ENCODE peak calls at places on chromosomes 5 and 9, in six cellular contexts. K, B, M, C, S and U are unnamed samples.

GRCh38 chr9:128771094-128771721 is 519 bp downstream of the ZER1 start:
- DNase-seq in K (peak), B (no peak), M (no peak), C (no peak), S (peak), U (no peak)

GRCh38 chr5:91950328-91950727 is 567.2 kb upstream of the ARRDC3 start:
- DNase-seq in K (no peak), B (no peak), M (no peak), C (no peak), S (no peak), U (no peak)

GRCh38 chr9:129138476-129139232 is 27.4 kb downstream of the PTPA start:
- DNase-seq in K (peak), B (no peak), M (no peak), C (no peak), S (no peak), U (peak)

GRCh38 chr5:143721960-143722359 is 90.0 kb upstream of the HMHB1 start:
- DNase-seq in K (no peak), B (no peak), M (no peak), C (no peak), S (no peak), U (no peak)

GRCh38 chr5:139915834-139916233 is 120.2 kb downstream of the PSD2 start:
- DNase-seq in K (no peak), B (no peak), M (no peak), C (no peak), S (no peak), U (no peak)

GRCh38 chr9:69254223-69254622 is 70.8 kb upstream of the ENTREP1 start:
- DNase-seq in K (no peak), B (no peak), M (no peak), C (no peak), S (no peak), U (peak)

GRCh38 chr5:127029513-127030258 is 672 bp downstream of the MARCHF3 start:
- DNase-seq in K (peak), B (no peak), M (peak), C (peak), S (peak), U (peak)

GRCh38 chr9:128276008-128276573 is at the start of gene SWI5:
- DNase-seq in K (peak), B (peak), M (peak), C (peak), S (peak), U (peak)

GRCh38 chr9:7374966-7375650 is 424.5 kb downstream of the DMAC1 start:
- DNase-seq in K (no peak), B (no peak), M (no peak), C (no peak), S (no peak), U (no peak)

GRCh38 chr9:16321461-16322119 is 548.9 kb downstream of the BNC2 start:
- DNase-seq in K (no peak), B (peak), M (peak), C (no peak), S (no peak), U (no peak)

GRCh38 chr9:98092633-98092971 is 26.4 kb downstream of the TRIM14 start:
- DNase-seq in K (no peak), B (no peak), M (no peak), C (no peak), S (peak), U (no peak)

GRCh38 chr5:171316258-171317121 is 7.4 kb downstream of the TLX3 start:
- DNase-seq in K (no peak), B (no peak), M (no peak), C (no peak), S (no peak), U (no peak)

GRCh38 chr9:21741151-21741550 is 61.3 kb upstream of the MTAP start:
- DNase-seq in K (no peak), B (no peak), M (no peak), C (no peak), S (no peak), U (no peak)

GRCh38 chr9:87886210-87887150 is 3.8 kb downstream of the SPATA31E1 start:
- DNase-seq in K (no peak), B (no peak), M (no peak), C (no peak), S (no peak), U (no peak)

GRCh38 chr9:105128908-105129307 is 115.5 kb upstream of the SLC44A1 start:
- DNase-seq in K (no peak), B (no peak), M (no peak), C (no peak), S (no peak), U (no peak)

GRCh38 chr5:148989567-148989966 is 73.3 kb downstream of the SH3TC2 start:
- DNase-seq in K (no peak), B (no peak), M (no peak), C (no peak), S (no peak), U (no peak)

GRCh38 chr5:153960269-153961215 is 78.2 kb downstream of the FAM114A2 start:
- DNase-seq in K (no peak), B (no peak), M (no peak), C (no peak), S (no peak), U (no peak)

GRCh38 chr5:174692982-174693422 is 31.4 kb upstream of the MSX2 start:
- DNase-seq in K (no peak), B (no peak), M (no peak), C (no peak), S (no peak), U (no peak)

GRCh38 chr9:130034570-130034969 is 8.4 kb downstream of the FNBP1 start:
- DNase-seq in K (no peak), B (no peak), M (no peak), C (no peak), S (no peak), U (no peak)

GRCh38 chr5:164578401-164578800 is 1073.0 kb downstream of the MAT2B start:
- DNase-seq in K (no peak), B (no peak), M (no peak), C (no peak), S (no peak), U (no peak)

GRCh38 chr9:136438909-136439549 is 616 bp downstream of the INPP5E start:
- DNase-seq in K (no peak), B (no peak), M (peak), C (no peak), S (peak), U (no peak)

GRCh38 chr5:154196955-154197652 is 6.6 kb downstream of the GALNT10 start:
- DNase-seq in K (no peak), B (no peak), M (peak), C (no peak), S (peak), U (no peak)

GRCh38 chr5:35129921-35130485 is 82.3 kb upstream of the AGXT2 start:
- DNase-seq in K (peak), B (no peak), M (no peak), C (no peak), S (no peak), U (peak)

GRCh38 chr5:140571105-140571504 is 6.5 kb downstream of the SLC35A4 start:
- DNase-seq in K (no peak), B (no peak), M (no peak), C (no peak), S (no peak), U (no peak)

GRCh38 chr9:136629879-136630661 is 32.6 kb upstream of the EGFL7 start:
- DNase-seq in K (no peak), B (no peak), M (no peak), C (no peak), S (peak), U (no peak)

GRCh38 chr5:39998518-39998917 is 573.7 kb upstream of the DAB2 start:
- DNase-seq in K (no peak), B (no peak), M (no peak), C (no peak), S (no peak), U (no peak)

GRCh38 chr5:96112123-96112670 is 150.5 kb upstream of the ELL2 start:
- DNase-seq in K (no peak), B (no peak), M (no peak), C (no peak), S (no peak), U (no peak)

GRCh38 chr9:89810434-89810833 is 205.6 kb downstream of the GADD45G start:
- DNase-seq in K (no peak), B (no peak), M (no peak), C (no peak), S (no peak), U (peak)

GRCh38 chr5:2465383-2465782 is 286.1 kb downstream of the IRX2 start:
- DNase-seq in K (no peak), B (no peak), M (no peak), C (no peak), S (no peak), U (no peak)

GRCh38 chr9:83062011-83062652 is 810 bp downstream of the RASEF start:
- DNase-seq in K (peak), B (no peak), M (peak), C (no peak), S (no peak), U (no peak)

GRCh38 chr5:142411103-142411502 is 86.3 kb upstream of the SPRY4 start:
- DNase-seq in K (no peak), B (no peak), M (no peak), C (no peak), S (no peak), U (no peak)

GRCh38 chr5:1767524-1768282 is 31.9 kb downstream of the MRPL36 start:
- DNase-seq in K (no peak), B (no peak), M (no peak), C (no peak), S (no peak), U (no peak)

GRCh38 chr9:6268830-6269397 is 53.3 kb downstream of the IL33 start:
- DNase-seq in K (no peak), B (no peak), M (no peak), C (no peak), S (no peak), U (no peak)

GRCh38 chr9:132160802-132161742 is 786 bp upstream of the NTNG2 start:
- DNase-seq in K (no peak), B (no peak), M (peak), C (no peak), S (peak), U (peak)

GRCh38 chr5:99926463-99926862 is 608.7 kb upstream of the FAM174A start:
- DNase-seq in K (no peak), B (no peak), M (no peak), C (no peak), S (no peak), U (no peak)

GRCh38 chr5:124057815-124058231 is 545.8 kb downstream of the CSNK1G3 start:
- DNase-seq in K (no peak), B (no peak), M (no peak), C (no peak), S (no peak), U (peak)

GRCh38 chr5:63247651-63248050 is 669.0 kb downstream of the LRRC70 start:
- DNase-seq in K (no peak), B (no peak), M (no peak), C (no peak), S (no peak), U (no peak)

GRCh38 chr5:140235776-140236558 is 61.0 kb downstream of the CYSTM1 start:
- DNase-seq in K (peak), B (no peak), M (no peak), C (no peak), S (peak), U (no peak)

GRCh38 chr5:137292461-137293025 is 206.6 kb downstream of the SPOCK1 start:
- DNase-seq in K (no peak), B (no peak), M (no peak), C (no peak), S (no peak), U (no peak)

DNA sequence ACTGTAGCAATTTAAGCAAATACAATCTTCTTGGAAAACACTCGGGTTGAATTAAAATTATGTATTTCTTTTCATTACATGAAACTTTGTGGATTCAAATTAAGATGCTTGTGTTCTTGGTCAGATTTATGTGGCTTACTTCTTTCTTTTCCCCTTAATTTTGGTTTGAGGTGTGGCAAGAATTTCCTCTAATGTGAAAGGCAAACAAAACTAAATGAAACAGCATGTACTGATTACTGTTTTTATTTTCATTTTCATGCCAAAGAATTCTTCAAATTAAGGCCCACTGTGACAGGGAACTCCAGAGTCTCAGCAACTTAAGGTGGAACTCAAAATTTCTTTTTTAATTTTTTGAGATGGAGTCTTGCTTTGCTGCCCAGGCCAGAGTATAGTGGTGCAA is at the start of gene OMD:
- DNase-seq in K (no peak), B (no peak), M (no peak), C (no peak), S (no peak), U (no peak)
- H3K4me3 ChIP-seq in K (peak), B (peak), M (no peak), C (peak), S (no peak), U (no peak)

GRCh38 chr5:74016373-74016772 is 390.4 kb downstream of the ARHGEF28 start:
- DNase-seq in K (no peak), B (no peak), M (peak), C (no peak), S (no peak), U (no peak)
- TF ChIP-seq CTCF in K (no peak), B (no peak), M (no peak), C (peak), S (no peak), U (no peak)

DNA sequence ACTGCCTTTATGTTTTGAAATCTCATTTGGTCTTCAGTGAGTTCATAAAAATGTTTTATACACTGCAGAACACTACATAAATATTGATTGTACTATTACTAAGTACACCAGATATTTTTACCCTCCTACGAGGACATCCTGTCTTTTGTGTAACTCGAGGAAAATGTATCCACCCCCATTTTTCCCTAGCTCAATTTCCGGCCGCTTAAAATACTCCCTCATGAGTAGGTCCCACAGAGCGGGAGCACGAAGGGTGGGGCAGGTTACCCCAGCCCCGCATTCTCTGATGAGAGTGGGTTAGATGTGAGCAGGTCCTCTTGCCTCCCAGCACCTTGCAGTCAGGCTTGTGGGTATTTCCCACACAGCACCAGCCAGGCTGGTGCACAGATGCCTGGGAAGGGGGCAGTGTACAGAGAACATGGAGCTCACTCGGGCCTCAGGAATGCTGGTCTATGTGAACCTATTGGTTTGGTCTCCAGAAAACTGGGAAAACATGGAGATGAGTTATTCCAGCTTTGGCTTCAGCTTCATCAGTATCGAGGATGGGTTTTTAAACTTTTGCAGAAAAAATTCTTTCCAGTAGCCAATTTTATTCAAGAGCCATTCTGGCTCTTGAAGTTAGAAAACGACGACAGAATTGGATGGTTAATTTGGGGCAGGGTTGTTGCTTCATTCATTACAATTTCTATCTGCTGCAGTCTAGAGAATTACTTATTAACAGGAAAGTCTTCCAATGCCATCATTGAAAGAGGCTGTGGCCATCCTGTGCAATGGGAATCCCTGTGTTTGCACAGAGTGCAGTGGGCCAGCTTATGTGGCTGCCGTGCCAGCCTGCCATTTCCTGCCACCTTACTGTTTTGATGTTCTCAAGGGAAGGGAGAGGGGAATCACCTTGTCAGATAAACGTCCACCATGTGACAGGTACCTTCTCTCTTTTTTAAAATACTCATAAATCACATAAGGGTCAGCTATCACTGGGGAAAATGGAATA is 73.2 kb downstream of the WDR41 start:
- DNase-seq in K (no peak), B (peak), M (no peak), C (no peak), S (no peak), U (no peak)
- H3K4me3 ChIP-seq in K (no peak), B (no peak), M (no peak), C (no peak), S (no peak), U (no peak)

GRCh38 chr5:104347119-104347708 is 784.6 kb upstream of the NUDT12 start:
- DNase-seq in K (no peak), B (no peak), M (peak), C (no peak), S (no peak), U (no peak)
- TF ChIP-seq CTCF in K (no peak), B (no peak), M (peak), C (no peak), S (no peak), U (no peak)

GRCh38 chr5:119336262-119336661 is 19.6 kb upstream of the TNFAIP8 start:
- DNase-seq in K (no peak), B (no peak), M (no peak), C (no peak), S (no peak), U (no peak)

GRCh38 chr5:119335261-119335677 is 20.6 kb upstream of the TNFAIP8 start:
- DNase-seq in K (no peak), B (no peak), M (no peak), C (no peak), S (no peak), U (no peak)

GRCh38 chr5:119339344-119339743 is 16.5 kb upstream of the TNFAIP8 start:
- DNase-seq in K (no peak), B (no peak), M (no peak), C (no peak), S (no peak), U (no peak)

GRCh38 chr5:119338326-119338957 is 17.4 kb upstream of the TNFAIP8 start:
- DNase-seq in K (no peak), B (no peak), M (no peak), C (no peak), S (no peak), U (no peak)

GRCh38 chr5:119336846-119337564 is 18.8 kb upstream of the TNFAIP8 start:
- DNase-seq in K (no peak), B (no peak), M (no peak), C (no peak), S (no peak), U (no peak)
- H3K4me3 ChIP-seq in K (no peak), B (no peak), M (no peak), C (no peak), S (no peak), U (no peak)

DNA sequence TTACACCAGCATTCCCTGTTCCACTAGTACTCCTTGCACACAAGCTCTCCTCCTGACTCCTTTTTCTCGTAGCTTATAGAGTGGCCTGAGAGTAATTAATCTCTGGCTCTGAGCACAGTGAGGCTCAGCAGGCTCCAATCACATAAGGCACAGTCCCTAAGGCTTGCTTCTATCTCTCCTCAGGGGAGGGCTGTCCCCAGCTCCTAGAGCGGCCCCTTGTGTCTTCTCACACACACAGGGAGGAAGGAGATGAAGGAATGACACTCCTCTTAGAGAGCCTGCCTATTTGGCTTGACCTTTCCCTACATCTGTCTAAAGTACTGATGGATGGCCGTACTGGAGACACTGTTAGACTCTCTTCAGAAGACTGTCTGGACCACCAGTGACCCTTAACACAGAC is 13.0 kb downstream of the TAS2R1 start:
- DNase-seq in K (no peak), B (no peak), M (no peak), C (no peak), S (no peak), U (no peak)
- TF ChIP-seq CTCF in K (no peak), B (no peak), M (no peak), C (no peak), S (no peak), U (no peak)

GRCh38 chr9:121599872-121600585 is 51.4 kb upstream of the DAB2IP start:
- DNase-seq in K (peak), B (no peak), M (no peak), C (no peak), S (no peak), U (no peak)
- H3K4me3 ChIP-seq in K (peak), B (peak), M (peak), C (peak), S (no peak), U (peak)